ENCODE peak calls at places on chromosomes 2 and 18, in four cellular contexts. L, S, G and E are unnamed samples.

GRCh38 chr2:62413116-62413663 is 92.8 kb downstream of the TMEM17 start:
- DNase-seq in L (no peak), S (no peak), G (no peak), E (no peak)

GRCh38 chr18:48100712-48101165 is 170.3 kb upstream of the SMAD2 start:
- DNase-seq in L (peak; percentile 20), S (no peak), G (no peak), E (no peak)

GRCh38 chr2:8525582-8526402 is 156.1 kb upstream of the ID2 start:
- DNase-seq in L (peak; percentile 26), S (no peak), G (no peak), E (peak; percentile 31)

GRCh38 chr2:30226144-30227032 is 4.9 kb upstream of the LBH start:
- DNase-seq in L (no peak), S (no peak), G (no peak), E (no peak)

GRCh38 chr2:209476367-209477191 is 52.7 kb downstream of the MAP2 start:
- DNase-seq in L (peak; percentile 37), S (peak; percentile 65), G (peak; percentile 60), E (peak; percentile 92)

GRCh38 chr2:8628870-8629209 is 53.0 kb upstream of the ID2 start:
- DNase-seq in L (no peak), S (no peak), G (no peak), E (no peak)

GRCh38 chr2:187993516-187993915 is 298.2 kb upstream of the GULP1 start:
- DNase-seq in L (no peak), S (peak; percentile 21), G (no peak), E (peak; percentile 11)

GRCh38 chr2:40363631-40364030 is 88.3 kb downstream of the SLC8A1 start:
- DNase-seq in L (no peak), S (peak; percentile 66), G (peak; percentile 81), E (peak; percentile 82)

GRCh38 chr2:69797836-69798465 is 31.5 kb upstream of the GMCL1 start:
- DNase-seq in L (no peak), S (no peak), G (no peak), E (peak; percentile 65)

GRCh38 chr2:187453078-187453641 is 5.1 kb upstream of the CALCRL start:
- DNase-seq in L (peak; percentile 10), S (peak; percentile 42), G (peak; percentile 36), E (peak; percentile 52)

GRCh38 chr2:197113221-197113831 is 186.8 kb upstream of the PGAP1 start:
- DNase-seq in L (peak; percentile 19), S (peak; percentile 55), G (peak; percentile 45), E (peak; percentile 34)